ENCODE peak calls at places on chromosomes 11 and 22, in six cellular contexts. C is endothelial cell of umbilical vein, R is WTC11, E is HepG2, H is A549, M is H1. G is an unnamed sample.

GRCh38 chr22:30205281-30206115 is 41.1 kb downstream of the LIF start:
- DNase-seq in M (no peak), H (peak), R (no peak), E (peak), C (no peak), G (peak)

GRCh38 chr22:17120711-17121234 is 387 bp downstream of the TMEM121B start:
- DNase-seq in C (no peak), R (peak), E (no peak), M (no peak), H (no peak), G (peak)

GRCh38 chr11:2889399-2890273 is 4.1 kb upstream of the CDKN1C start:
- DNase-seq in M (no peak), R (no peak), C (no peak), H (no peak), E (peak), G (no peak)

GRCh38 chr22:49951001-49951677 is 9.4 kb upstream of the PIM3 start:
- DNase-seq in R (no peak), C (no peak), E (no peak), H (no peak), M (no peak), G (no peak)

GRCh38 chr11:71251761-71252433 is 480 bp downstream of the SHANK2 start:
- DNase-seq in H (peak), C (no peak), R (peak), E (no peak), M (no peak), G (peak)

GRCh38 chr11:94486068-94486467 is 7.6 kb downstream of the MRE11 start:
- DNase-seq in H (no peak), C (no peak), E (no peak), R (no peak), M (no peak), G (no peak)

GRCh38 chr22:33361581-33361980 is 303.4 kb upstream of the SYN3 start:
- DNase-seq in H (peak), C (no peak), R (no peak), M (no peak), E (no peak), G (peak)

GRCh38 chr11:34086554-34087278 is 18.7 kb upstream of the NAT10 start:
- DNase-seq in H (no peak), C (no peak), E (no peak), R (no peak), M (no peak), G (no peak)

GRCh38 chr11:2777396-2777795 is 77.6 kb upstream of the KCNQ1OT1 start:
- DNase-seq in E (no peak), C (no peak), R (peak), H (no peak), M (no peak), G (no peak)

GRCh38 chr11:46381836-46382643 is 571 bp downstream of the MDK start:
- DNase-seq in M (no peak), H (no peak), E (no peak), R (peak), C (peak), G (peak)

GRCh38 chr11:128294685-128295079 is 292.7 kb downstream of the ETS1 start:
- DNase-seq in R (no peak), H (no peak), C (peak), E (no peak), M (no peak), G (no peak)

GRCh38 chr11:62119569-62119968 is 4.2 kb upstream of the INCENP start:
- DNase-seq in H (no peak), E (no peak), M (no peak), C (no peak), R (no peak), G (no peak)
- TF ChIP-seq CTCF in H (no peak), E (no peak), M (no peak), C (no peak), R (no peak), G (no peak)

GRCh38 chr11:73578786-73579185 is 19.1 kb downstream of the FAM168A start:
- DNase-seq in H (no peak), E (peak), R (no peak), M (no peak), C (no peak), G (peak)
- TF ChIP-seq MAX in H (no peak), E (no peak), R (no peak), M (no peak), C (no peak), G (no peak)

DNA sequence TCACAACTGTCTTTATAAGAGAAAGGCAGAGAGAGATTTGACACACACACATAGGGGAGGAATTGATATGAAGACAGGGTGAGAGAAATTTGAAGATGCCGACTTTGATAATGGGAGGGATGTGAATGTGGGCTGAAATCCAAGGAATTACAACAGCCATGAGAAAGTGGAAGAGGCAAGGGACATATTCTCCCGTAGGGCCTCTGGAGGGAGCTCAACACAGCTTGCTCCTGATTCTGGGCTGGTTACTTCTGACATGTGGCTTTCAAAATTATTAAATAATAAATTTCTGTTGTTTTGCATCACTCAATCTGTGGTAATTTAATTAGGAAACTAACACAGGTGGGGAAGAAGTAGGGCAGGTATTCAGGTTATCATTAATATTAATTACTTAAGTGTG is 282.9 kb downstream of the LUZP2 start:
- DNase-seq in C (peak), E (no peak), R (no peak), H (no peak), M (no peak), G (no peak)
- TF ChIP-seq CTCF in C (peak), E (no peak), R (no peak), H (no peak), M (peak), G (no peak)

GRCh38 chr22:38943181-38943580 is 14.2 kb upstream of the APOBEC3A start:
- DNase-seq in R (no peak), M (no peak), C (no peak), E (no peak), H (no peak), G (peak)

GRCh38 chr22:38942702-38943101 is 14.7 kb upstream of the APOBEC3A start:
- DNase-seq in M (no peak), E (no peak), H (no peak), R (no peak), C (no peak), G (no peak)

GRCh38 chr22:38941488-38941987 is 15.9 kb upstream of the APOBEC3A start:
- DNase-seq in R (no peak), M (no peak), E (no peak), C (no peak), H (no peak), G (peak)

GRCh38 chr22:38944653-38945052 is 12.8 kb upstream of the APOBEC3A start:
- DNase-seq in H (no peak), M (no peak), C (no peak), E (no peak), R (no peak), G (no peak)

GRCh38 chr22:38943882-38944281 is 13.5 kb upstream of the APOBEC3A start:
- DNase-seq in E (no peak), C (no peak), H (no peak), M (no peak), R (no peak), G (no peak)
- TF ChIP-seq MAX in E (no peak), C (no peak), H (no peak), M (no peak), R (no peak), G (no peak)

GRCh38 chr11:86940122-86940777 is 14.9 kb downstream of the FZD4 start:
- DNase-seq in H (no peak), M (no peak), C (peak), R (no peak), E (peak), G (no peak)
- TF ChIP-seq CTCF in H (no peak), M (no peak), C (peak), R (no peak), E (peak), G (no peak)

GRCh38 chr11:43923327-43924111 is 18.9 kb upstream of the C11orf96 start:
- DNase-seq in E (no peak), C (peak), H (peak), M (no peak), R (no peak), G (no peak)
- TF ChIP-seq MAX in E (no peak), C (no peak), H (no peak), M (no peak), R (no peak), G (no peak)

GRCh38 chr22:47343611-47344010 is 581.2 kb downstream of the TBC1D22A start:
- DNase-seq in R (no peak), M (no peak), H (no peak), E (no peak), C (no peak), G (no peak)
- TF ChIP-seq CTCF in R (no peak), M (no peak), H (no peak), E (no peak), C (no peak), G (no peak)

G was measured in NB4.